ENCODE peak calls at places on chromosomes 6 and 20, in eight cellular contexts. C is K562, O is ovary, B is transverse colon, S is sigmoid colon, F is tibial nerve, M is upper lobe of left lung, I is A549. Q is an unnamed sample.

GRCh38 chr20:60491261-60491660 is 533.0 kb downstream of the CDH26 start:
- DNase-seq in C (no peak), O (no peak), B (no peak), S (no peak), F (no peak), M (no peak), I (no peak), Q (no peak)

GRCh38 chr20:64250027-64250426 is 5.5 kb upstream of the PCMTD2 start:
- DNase-seq in C (no peak), O (no peak), B (no peak), S (no peak), F (no peak), M (no peak), I (no peak), Q (no peak)

GRCh38 chr6:12137480-12137879 is 125.4 kb downstream of the HIVEP1 start:
- DNase-seq in C (peak; percentile 57), O (peak; percentile 64), B (peak; percentile 23), S (peak; percentile 81), F (peak; percentile 76), M (peak; percentile 63), I (no peak), Q (peak; percentile 52)

GRCh38 chr6:166572370-166573261 is 13.9 kb downstream of the RAMACL start:
- DNase-seq in C (no peak), O (no peak), B (no peak), S (no peak), F (peak; percentile 66), M (peak; percentile 84), I (no peak), Q (no peak)

GRCh38 chr6:162538643-162539064 is 188.9 kb downstream of the PRKN start:
- DNase-seq in C (peak; percentile 26), O (no peak), B (no peak), S (no peak), F (no peak), M (no peak), I (no peak), Q (no peak)

GRCh38 chr20:49942942-49943341 is 6.7 kb downstream of the RNF114 start:
- DNase-seq in C (no peak), O (no peak), B (no peak), S (peak; percentile 15), F (no peak), M (no peak), I (no peak), Q (no peak)

GRCh38 chr6:81937296-81937937 is 184.9 kb upstream of the TENT5A start:
- DNase-seq in C (peak; percentile 3), O (no peak), B (no peak), S (no peak), F (no peak), M (no peak), I (no peak), Q (no peak)

GRCh38 chr6:142331075-142331551 is 29.3 kb downstream of the ADGRG6 start:
- DNase-seq in C (no peak), O (no peak), B (no peak), S (no peak), F (no peak), M (no peak), I (no peak), Q (no peak)

GRCh38 chr6:105596284-105596755 is 193.4 kb upstream of the PREP start:
- DNase-seq in C (no peak), O (no peak), B (no peak), S (no peak), F (no peak), M (no peak), I (peak; percentile 50), Q (no peak)

GRCh38 chr6:166830185-166830890 is 126.0 kb downstream of the RNASET2 start:
- DNase-seq in C (no peak), O (no peak), B (no peak), S (no peak), F (no peak), M (no peak), I (no peak), Q (no peak)

GRCh38 chr6:34806738-34807453 is 15.0 kb downstream of the BLTP3A start:
- DNase-seq in C (no peak), O (no peak), B (no peak), S (no peak), F (no peak), M (no peak), I (no peak), Q (no peak)

GRCh38 chr6:81105998-81106397 is 646.5 kb downstream of the TENT5A start:
- DNase-seq in C (no peak), O (no peak), B (no peak), S (no peak), F (no peak), M (no peak), I (no peak), Q (no peak)

GRCh38 chr6:22709804-22710203 is 140.4 kb downstream of the HDGFL1 start:
- DNase-seq in C (no peak), O (peak; percentile 17), B (no peak), S (no peak), F (no peak), M (no peak), I (no peak), Q (no peak)

GRCh38 chr6:152356659-152357058 is 280.5 kb downstream of the SYNE1 start:
- DNase-seq in C (peak; percentile 9), O (no peak), B (no peak), S (no peak), F (no peak), M (no peak), I (no peak), Q (no peak)

GRCh38 chr6:35718911-35719381 is 17.9 kb upstream of the ARMC12 start:
- DNase-seq in C (no peak), O (peak; percentile 57), B (no peak), S (peak; percentile 77), F (no peak), M (no peak), I (no peak), Q (no peak)

GRCh38 chr6:139131736-139132285 is 3.1 kb upstream of the HECA start:
- DNase-seq in C (no peak), O (no peak), B (no peak), S (no peak), F (no peak), M (no peak), I (no peak), Q (no peak)

GRCh38 chr6:52557389-52558265 is 19.2 kb downstream of the TRAM2 start:
- DNase-seq in C (no peak), O (no peak), B (no peak), S (no peak), F (no peak), M (no peak), I (no peak), Q (no peak)

GRCh38 chr6:143759666-143760065 is 81.9 kb downstream of the PHACTR2 start:
- DNase-seq in C (no peak), O (no peak), B (no peak), S (no peak), F (no peak), M (no peak), I (no peak), Q (no peak)

GRCh38 chr20:59153832-59154231 is 9.8 kb upstream of the ZNF831 start:
- DNase-seq in C (no peak), O (no peak), B (no peak), S (no peak), F (no peak), M (no peak), I (no peak), Q (no peak)

GRCh38 chr20:4593149-4593525 is 128.6 kb upstream of the PRND start:
- DNase-seq in C (no peak), O (no peak), B (no peak), S (no peak), F (no peak), M (no peak), I (no peak), Q (no peak)
- TF ChIP-seq EP300 in C (no peak), O (no peak), B (no peak), S (no peak), F (no peak), M (no peak), I (no peak), Q (no peak)

DNA sequence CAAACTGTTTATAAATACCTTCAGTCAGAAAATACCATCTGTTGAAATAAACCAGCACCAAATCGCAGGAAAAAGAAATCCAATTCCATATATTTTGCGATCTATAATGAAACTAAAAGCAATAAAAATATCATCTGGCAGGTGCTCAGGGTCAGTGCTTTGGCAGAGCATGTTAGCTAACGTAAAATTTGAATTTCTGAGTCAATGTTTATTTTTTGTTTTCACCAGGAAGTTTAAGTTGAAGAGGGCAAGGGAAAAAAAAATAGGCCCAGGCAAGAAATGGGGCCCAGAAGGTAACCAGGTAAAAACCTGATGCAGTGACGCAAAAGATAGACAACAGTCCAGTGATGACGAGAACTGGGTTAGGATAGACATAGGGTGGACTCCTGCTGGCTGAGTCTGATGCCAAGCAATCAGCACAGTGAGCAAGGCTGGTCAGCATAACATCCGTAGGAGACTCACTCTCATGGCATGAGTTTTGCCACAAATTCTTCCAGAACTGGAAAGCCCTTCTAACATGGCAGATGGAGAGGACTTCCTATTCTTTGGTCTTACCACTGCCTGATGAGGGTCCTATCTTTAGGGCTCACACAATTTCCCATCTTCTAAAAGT is 42.2 kb downstream of the ZHX3 start:
- DNase-seq in C (no peak), O (no peak), B (no peak), S (no peak), F (no peak), M (no peak), I (no peak), Q (peak; percentile 38)
- H3K4me3 ChIP-seq in C (no peak overlapping the region), O (no peak overlapping the region), B (no peak overlapping the region), S (no peak overlapping the region), F (no peak overlapping the region), M (no peak overlapping the region), I (no peak overlapping the region), Q (no peak overlapping the region)

DNA sequence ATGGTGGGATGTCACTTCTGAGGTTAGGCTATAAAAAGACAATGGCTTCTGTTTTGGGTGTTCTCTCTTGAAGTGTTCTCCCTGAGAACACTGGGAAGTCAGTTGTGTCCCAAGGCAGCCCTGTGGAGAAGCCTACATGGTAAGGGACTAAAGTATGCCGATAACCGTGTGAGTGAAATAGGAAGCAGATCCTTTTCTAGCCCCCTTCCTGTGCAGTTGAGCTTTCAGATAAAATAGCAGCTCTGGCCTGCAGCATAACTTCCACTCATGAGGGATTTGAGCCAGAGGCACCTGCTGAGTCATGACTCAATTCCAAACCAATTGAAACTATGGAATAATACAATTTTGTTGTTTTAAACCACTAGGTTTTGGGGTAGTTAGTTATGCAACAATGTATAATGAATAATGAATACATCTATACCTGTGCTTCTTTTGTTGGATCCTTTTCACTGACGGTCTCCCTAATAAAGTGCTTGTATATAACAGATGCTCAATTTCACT is 241.6 kb downstream of the TFAP2B start:
- DNase-seq in C (peak; percentile 55), O (no peak), B (no peak), S (no peak), F (no peak), M (no peak), I (no peak), Q (no peak)
- TF ChIP-seq POLR2A in C (no peak), O (no peak), B (no peak), S (no peak), F (no peak), M (no peak), I (no peak), Q (no peak)

DNA sequence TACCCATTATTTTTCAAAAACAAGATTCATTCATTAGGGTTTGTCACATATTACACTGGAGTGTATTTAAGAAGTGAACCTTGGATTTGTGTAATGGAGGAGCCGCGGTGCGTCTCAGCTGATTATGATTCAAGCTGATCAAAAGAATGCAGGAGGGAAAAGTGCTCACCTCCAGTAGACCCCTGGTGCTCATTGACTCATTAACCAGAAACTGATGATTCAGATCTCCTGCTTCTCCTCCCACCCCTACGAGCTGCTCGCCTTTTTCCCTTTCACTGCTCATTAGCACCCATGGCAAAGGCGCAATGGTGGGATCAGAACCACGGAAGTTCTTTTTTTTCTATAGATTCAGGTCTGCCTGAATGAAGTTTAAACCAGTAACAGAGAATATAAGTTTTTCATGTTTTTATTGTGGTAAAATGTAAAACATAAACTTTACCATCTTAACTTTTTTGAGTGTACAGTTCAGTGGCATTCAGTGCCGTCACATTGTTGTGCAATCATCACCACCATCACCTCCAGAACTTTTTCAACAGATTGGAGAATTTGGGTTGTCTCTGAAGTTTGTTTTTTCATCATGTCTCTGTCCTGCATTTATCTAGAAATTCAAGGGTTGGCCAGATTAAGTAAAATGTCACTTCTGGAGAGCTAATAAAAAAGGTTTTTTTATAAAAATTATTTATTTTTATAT is 101.6 kb downstream of the LINC00237 start:
- DNase-seq in C (no peak), O (no peak), B (no peak), S (no peak), F (no peak), M (no peak), I (no peak), Q (no peak)
- TF ChIP-seq EP300 in C (no peak), O (no peak), B (no peak), S (no peak), F (no peak), M (no peak), I (no peak), Q (no peak)

Q was measured in stomach.